ENCODE peak calls at places on chromosomes 1 and 21, in six cellular contexts. One of them, this sample, is unnamed.

GRCh38 chr1:243732627-243733026 is 117.4 kb downstream of the AKT3 start:
- DNase-seq in A549: no peak
- DNase-seq in esophagus squamous epithelium: no peak
- DNase-seq in AG10803: no peak
- DNase-seq in AG04450: no peak
- DNase-seq in H1: no peak
- DNase-seq in this sample: no peak

GRCh38 chr21:42406201-42406601 is 2.5 kb downstream of the UBASH3A start:
- DNase-seq in AG04450: no peak
- DNase-seq in H1: no peak
- DNase-seq in esophagus squamous epithelium: no peak
- DNase-seq in A549: no peak
- DNase-seq in AG10803: no peak
- DNase-seq in this sample: no peak

GRCh38 chr1:55813619-55814018 is 598.5 kb upstream of the USP24 start:
- DNase-seq in esophagus squamous epithelium: no peak
- DNase-seq in H1: no peak
- DNase-seq in A549: peak
- DNase-seq in AG10803: peak
- DNase-seq in AG04450: peak
- DNase-seq in this sample: no peak

GRCh38 chr1:225896937-225897549 is 8.1 kb upstream of the LEFTY1 start:
- DNase-seq in H1: no peak
- DNase-seq in esophagus squamous epithelium: no peak
- DNase-seq in A549: peak
- DNase-seq in AG10803: no peak
- DNase-seq in AG04450: no peak
- DNase-seq in this sample: peak

GRCh38 chr1:37143818-37144217 is 109.5 kb upstream of the GRIK3 start:
- DNase-seq in esophagus squamous epithelium: no peak
- DNase-seq in H1: no peak
- DNase-seq in A549: no peak
- DNase-seq in AG04450: no peak
- DNase-seq in AG10803: no peak
- DNase-seq in this sample: no peak

GRCh38 chr1:192489046-192489445 is 86.5 kb upstream of the RGS1 start:
- DNase-seq in H1: no peak
- DNase-seq in esophagus squamous epithelium: no peak
- DNase-seq in AG10803: peak
- DNase-seq in AG04450: no peak
- DNase-seq in A549: no peak
- DNase-seq in this sample: no peak

GRCh38 chr1:221664253-221664652 is 77.6 kb downstream of the DUSP10 start:
- DNase-seq in AG04450: no peak
- DNase-seq in AG10803: no peak
- DNase-seq in esophagus squamous epithelium: no peak
- DNase-seq in H1: no peak
- DNase-seq in A549: no peak
- DNase-seq in this sample: no peak

GRCh38 chr1:149927535-149928387 is at the start of gene SF3B4:
- DNase-seq in H1: peak
- DNase-seq in esophagus squamous epithelium: peak
- DNase-seq in AG04450: peak
- DNase-seq in AG10803: peak
- DNase-seq in A549: peak
- DNase-seq in this sample: peak

GRCh38 chr1:110565565-110565964 is 40.6 kb downstream of the KCNA2 start:
- DNase-seq in esophagus squamous epithelium: no peak
- DNase-seq in AG04450: no peak
- DNase-seq in A549: no peak
- DNase-seq in AG10803: no peak
- DNase-seq in H1: no peak
- DNase-seq in this sample: no peak

GRCh38 chr1:39412892-39413291 is 78.5 kb upstream of the BMP8A start:
- DNase-seq in AG04450: no peak
- DNase-seq in AG10803: no peak
- DNase-seq in H1: no peak
- DNase-seq in esophagus squamous epithelium: no peak
- DNase-seq in A549: no peak
- DNase-seq in this sample: no peak

GRCh38 chr21:24514081-24514733 is 1093.1 kb downstream of the MRPL39 start:
- DNase-seq in AG04450: no peak
- DNase-seq in H1: no peak
- DNase-seq in AG10803: no peak
- DNase-seq in esophagus squamous epithelium: no peak
- DNase-seq in A549: peak
- DNase-seq in this sample: no peak

GRCh38 chr1:91949356-91949699 is at the start of gene BRDT:
- DNase-seq in esophagus squamous epithelium: no peak
- DNase-seq in A549: no peak
- DNase-seq in AG10803: no peak
- DNase-seq in AG04450: no peak
- DNase-seq in H1: no peak
- DNase-seq in this sample: no peak

GRCh38 chr1:185435696-185436379 is 118.8 kb upstream of the IVNS1ABP start:
- DNase-seq in esophagus squamous epithelium: no peak
- DNase-seq in AG10803: no peak
- DNase-seq in H1: no peak
- DNase-seq in AG04450: no peak
- DNase-seq in A549: no peak
- DNase-seq in this sample: no peak
- TF ChIP-seq CTCF in esophagus squamous epithelium: no peak
- TF ChIP-seq CTCF in AG10803: no peak
- TF ChIP-seq CTCF in H1: no peak
- TF ChIP-seq CTCF in AG04450: no peak
- TF ChIP-seq CTCF in A549: no peak
- TF ChIP-seq CTCF in this sample: no peak

GRCh38 chr1:62285440-62285839 is 33.8 kb downstream of the KANK4 start:
- DNase-seq in A549: no peak
- DNase-seq in AG04450: no peak
- DNase-seq in H1: no peak
- DNase-seq in AG10803: no peak
- DNase-seq in esophagus squamous epithelium: no peak
- DNase-seq in this sample: no peak

GRCh38 chr1:62288224-62288623 is 31.0 kb downstream of the KANK4 start:
- DNase-seq in A549: no peak
- DNase-seq in H1: no peak
- DNase-seq in AG04450: no peak
- DNase-seq in AG10803: no peak
- DNase-seq in esophagus squamous epithelium: no peak
- DNase-seq in this sample: no peak

GRCh38 chr1:62288669-62289068 is 30.6 kb downstream of the KANK4 start:
- DNase-seq in AG10803: no peak
- DNase-seq in AG04450: no peak
- DNase-seq in esophagus squamous epithelium: no peak
- DNase-seq in H1: no peak
- DNase-seq in A549: no peak
- DNase-seq in this sample: no peak

GRCh38 chr1:62285984-62286481 is 33.2 kb downstream of the KANK4 start:
- DNase-seq in H1: no peak
- DNase-seq in AG10803: no peak
- DNase-seq in esophagus squamous epithelium: no peak
- DNase-seq in AG04450: no peak
- DNase-seq in A549: no peak
- DNase-seq in this sample: no peak

DNA sequence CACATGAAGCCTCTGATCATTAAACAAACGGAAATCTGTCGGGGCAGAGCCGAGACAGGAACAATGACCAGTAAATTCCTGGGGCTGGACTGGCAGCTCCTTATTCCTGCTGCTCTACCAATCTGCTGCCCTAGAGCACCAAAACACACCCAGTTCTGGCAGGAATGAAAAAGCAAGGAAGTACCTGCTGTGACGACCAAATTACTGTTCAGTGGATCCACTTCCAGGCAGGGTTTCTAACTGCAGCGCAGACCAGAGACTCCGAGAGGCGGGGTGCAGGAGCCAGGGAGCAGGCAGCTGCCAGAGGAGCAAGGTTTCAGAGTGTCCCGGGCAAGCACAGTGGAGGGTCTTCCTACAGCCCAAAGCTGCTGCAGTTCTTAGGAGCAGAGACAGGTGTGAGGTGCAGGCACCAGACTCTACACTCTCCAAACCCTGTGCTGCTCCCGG is 32.4 kb downstream of the KANK4 start:
- DNase-seq in H1: peak
- DNase-seq in AG10803: no peak
- DNase-seq in A549: no peak
- DNase-seq in AG04450: no peak
- DNase-seq in esophagus squamous epithelium: no peak
- DNase-seq in this sample: no peak
- TF ChIP-seq CTCF in H1: no peak
- TF ChIP-seq CTCF in AG10803: no peak
- TF ChIP-seq CTCF in A549: no peak
- TF ChIP-seq CTCF in AG04450: no peak
- TF ChIP-seq CTCF in esophagus squamous epithelium: no peak
- TF ChIP-seq CTCF in this sample: no peak

GRCh38 chr1:219067350-219067712 is 106.3 kb upstream of the LYPLAL1 start:
- DNase-seq in AG10803: no peak
- DNase-seq in esophagus squamous epithelium: no peak
- DNase-seq in AG04450: no peak
- DNase-seq in H1: no peak
- DNase-seq in A549: no peak
- DNase-seq in this sample: no peak
- TF ChIP-seq CTCF in AG10803: no peak
- TF ChIP-seq CTCF in esophagus squamous epithelium: no peak
- TF ChIP-seq CTCF in AG04450: no peak
- TF ChIP-seq CTCF in H1: no peak
- TF ChIP-seq CTCF in A549: peak
- TF ChIP-seq CTCF in this sample: no peak

DNA sequence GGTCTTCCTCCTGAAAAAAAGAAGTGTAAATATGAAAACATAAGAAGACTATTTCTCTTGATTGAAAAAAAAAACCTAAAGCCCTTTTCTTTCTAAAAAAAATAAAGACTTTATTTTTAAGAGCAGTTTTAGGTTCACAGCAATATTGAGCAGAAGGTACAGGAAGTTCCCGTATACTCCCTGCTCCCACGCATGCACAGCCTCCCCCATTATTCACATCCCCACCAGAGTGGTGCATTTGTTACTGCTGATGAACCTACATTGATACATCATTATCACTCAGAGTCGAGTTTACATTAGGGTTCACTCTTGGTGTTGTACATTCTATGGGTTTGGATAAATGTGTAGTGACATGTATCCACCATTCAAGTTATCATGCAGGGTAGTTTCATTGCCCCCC is 92.0 kb upstream of the TLR5 start:
- DNase-seq in A549: no peak
- DNase-seq in H1: no peak
- DNase-seq in AG04450: no peak
- DNase-seq in esophagus squamous epithelium: no peak
- DNase-seq in AG10803: no peak
- DNase-seq in this sample: no peak
- TF ChIP-seq CTCF in A549: no peak
- TF ChIP-seq CTCF in H1: no peak
- TF ChIP-seq CTCF in AG04450: no peak
- TF ChIP-seq CTCF in esophagus squamous epithelium: no peak
- TF ChIP-seq CTCF in AG10803: no peak
- TF ChIP-seq CTCF in this sample: no peak

DNA sequence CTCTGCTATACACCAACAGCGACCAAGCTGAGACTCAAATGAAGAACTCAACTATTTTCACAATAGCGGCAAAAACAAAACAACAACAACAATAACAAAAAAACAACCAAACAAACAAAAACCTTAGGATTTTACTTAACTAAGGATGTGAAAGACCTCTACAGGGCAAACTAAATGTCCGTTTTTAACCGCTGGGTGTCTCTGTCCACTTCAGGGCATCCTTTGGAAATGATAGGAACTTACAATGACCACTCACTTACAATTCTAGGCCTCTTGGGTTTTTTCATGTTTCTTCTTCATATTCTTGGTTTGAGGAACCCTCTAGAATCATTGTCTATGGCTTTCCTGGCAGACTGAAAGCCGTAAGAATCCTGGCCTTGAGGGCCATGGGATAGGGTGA is 134.0 kb upstream of the FAM78B start:
- DNase-seq in AG04450: no peak
- DNase-seq in A549: no peak
- DNase-seq in esophagus squamous epithelium: no peak
- DNase-seq in AG10803: no peak
- DNase-seq in H1: no peak
- DNase-seq in this sample: no peak
- TF ChIP-seq CTCF in AG04450: no peak
- TF ChIP-seq CTCF in A549: no peak
- TF ChIP-seq CTCF in esophagus squamous epithelium: no peak
- TF ChIP-seq CTCF in AG10803: no peak
- TF ChIP-seq CTCF in H1: no peak
- TF ChIP-seq CTCF in this sample: no peak

DNA sequence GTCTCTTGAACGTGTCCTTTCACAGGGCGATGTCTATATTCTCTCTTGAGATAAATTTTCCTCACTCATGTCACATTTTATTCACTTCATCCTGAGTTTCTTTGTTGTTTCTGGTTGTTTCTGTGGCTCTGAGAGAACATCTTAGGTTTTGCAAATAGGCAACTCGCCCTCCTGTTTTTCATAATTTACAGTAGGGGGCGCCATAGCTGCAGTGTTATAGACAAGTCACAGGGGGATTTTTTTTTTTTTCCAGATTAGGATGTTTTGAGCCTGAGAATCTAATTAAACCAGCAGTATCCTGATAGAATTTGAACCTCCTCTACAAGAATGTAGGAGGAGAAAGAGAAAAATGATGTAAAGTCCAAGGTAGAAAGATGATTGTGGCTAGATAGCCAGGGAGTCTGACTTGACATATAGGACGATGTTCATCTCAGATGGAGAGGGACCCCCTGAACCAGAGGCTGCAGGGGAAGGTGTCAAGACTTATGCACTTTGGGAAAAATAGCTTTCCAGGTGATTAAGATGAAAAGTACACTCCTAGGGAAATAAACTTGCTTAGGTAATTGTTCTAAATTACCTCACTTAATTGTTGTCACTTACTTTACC is 76.3 kb downstream of the ZP4 start:
- DNase-seq in A549: peak
- DNase-seq in H1: no peak
- DNase-seq in AG10803: no peak
- DNase-seq in AG04450: no peak
- DNase-seq in esophagus squamous epithelium: no peak
- DNase-seq in this sample: no peak
- TF ChIP-seq CTCF in A549: peak
- TF ChIP-seq CTCF in H1: no peak
- TF ChIP-seq CTCF in AG10803: peak
- TF ChIP-seq CTCF in AG04450: peak
- TF ChIP-seq CTCF in esophagus squamous epithelium: no peak
- TF ChIP-seq CTCF in this sample: peak

GRCh38 chr1:17573518-17574041 is 34.1 kb downstream of the ARHGEF10L start:
- DNase-seq in AG10803: no peak
- DNase-seq in H1: no peak
- DNase-seq in AG04450: no peak
- DNase-seq in esophagus squamous epithelium: no peak
- DNase-seq in A549: no peak
- DNase-seq in this sample: no peak

GRCh38 chr1:17577907-17578297 is 38.4 kb downstream of the ARHGEF10L start:
- DNase-seq in AG10803: no peak
- DNase-seq in A549: no peak
- DNase-seq in esophagus squamous epithelium: no peak
- DNase-seq in H1: no peak
- DNase-seq in AG04450: no peak
- DNase-seq in this sample: no peak

GRCh38 chr1:17575786-17576584 is 36.5 kb downstream of the ARHGEF10L start:
- DNase-seq in H1: no peak
- DNase-seq in AG10803: no peak
- DNase-seq in A549: no peak
- DNase-seq in AG04450: no peak
- DNase-seq in esophagus squamous epithelium: no peak
- DNase-seq in this sample: no peak

GRCh38 chr1:17572264-17572985 is 32.9 kb downstream of the ARHGEF10L start:
- DNase-seq in AG04450: no peak
- DNase-seq in A549: no peak
- DNase-seq in AG10803: no peak
- DNase-seq in esophagus squamous epithelium: no peak
- DNase-seq in H1: no peak
- DNase-seq in this sample: no peak

GRCh38 chr1:17574502-17574901 is 35.0 kb downstream of the ARHGEF10L start:
- DNase-seq in H1: no peak
- DNase-seq in AG10803: no peak
- DNase-seq in A549: no peak
- DNase-seq in AG04450: no peak
- DNase-seq in esophagus squamous epithelium: no peak
- DNase-seq in this sample: no peak
- TF ChIP-seq CTCF in H1: no peak
- TF ChIP-seq CTCF in AG10803: no peak
- TF ChIP-seq CTCF in A549: no peak
- TF ChIP-seq CTCF in AG04450: peak
- TF ChIP-seq CTCF in esophagus squamous epithelium: peak
- TF ChIP-seq CTCF in this sample: peak

This sample was measured in kidney epithelial cell.